ENCODE peak calls at places on chromosomes 6 and 20, in seven cellular contexts. C is GM04504, R is hippocampal formation, J is ELR, E is activated T-cell treated with anti-CD3 and anti-CD28 coated beads for 1 hour, P is foreskin fibroblast, U is COR-L47. I is an unnamed sample.

GRCh38 chr20:60062431-60063336 is 104.5 kb downstream of the CDH26 start:
- DNase-seq in P (peak), C (peak), U (no peak), J (peak), R (peak), E (no peak), I (peak)

GRCh38 chr20:5845686-5846651 is 95.8 kb downstream of the SHLD1 start:
- DNase-seq in R (no peak), E (no peak), P (peak), J (peak), C (no peak), U (peak), I (no peak)

GRCh38 chr6:82904860-82905259 is 160.8 kb downstream of the UBE3D start:
- DNase-seq in U (no peak), J (no peak), C (no peak), R (no peak), E (no peak), P (no peak), I (no peak)

GRCh38 chr20:35465976-35466375 is 10.6 kb downstream of the CEP250 start:
- DNase-seq in R (no peak), P (no peak), J (no peak), E (no peak), U (no peak), C (peak), I (no peak)

GRCh38 chr6:127515234-127515793 is 3.8 kb downstream of the MTCL3 start:
- DNase-seq in J (peak), P (peak), C (no peak), R (peak), U (peak), E (no peak), I (peak)

GRCh38 chr20:290081-290831 is at the start of gene C20orf96:
- DNase-seq in J (peak), E (peak), P (peak), C (peak), U (peak), R (peak), I (peak)

GRCh38 chr6:156699017-156699421 is 78.2 kb upstream of the ARID1B start:
- DNase-seq in P (peak), R (no peak), C (no peak), J (peak), U (no peak), E (no peak), I (no peak)

GRCh38 chr6:117485433-117485832 is 3.0 kb downstream of the DCBLD1 start:
- DNase-seq in R (no peak), U (no peak), J (no peak), C (no peak), P (no peak), E (no peak), I (no peak)

GRCh38 chr6:52576392-52577021 is 353 bp downstream of the TRAM2 start:
- DNase-seq in R (peak), U (peak), P (peak), E (peak), C (no peak), J (peak), I (peak)

GRCh38 chr6:130324657-130325056 is 41.2 kb upstream of the TMEM200A start:
- DNase-seq in P (peak), C (peak), E (no peak), J (peak), U (no peak), R (no peak), I (no peak)

GRCh38 chr6:147126618-147127022 is 77.6 kb upstream of the STXBP5 start:
- DNase-seq in E (no peak), U (no peak), C (no peak), R (no peak), J (no peak), P (no peak), I (peak)

GRCh38 chr6:153167907-153168306 is 36.8 kb upstream of the RGS17 start:
- DNase-seq in J (peak), R (no peak), U (no peak), E (no peak), P (no peak), C (peak), I (no peak)

GRCh38 chr6:140043357-140043756 is 668.9 kb upstream of the CITED2 start:
- DNase-seq in J (peak), R (no peak), P (peak), C (peak), E (no peak), U (no peak), I (peak)

GRCh38 chr20:11726021-11726420 is 191.7 kb upstream of the BTBD3 start:
- DNase-seq in J (no peak), P (no peak), U (peak), C (no peak), R (no peak), E (no peak), I (no peak)

GRCh38 chr20:45070932-45071632 is 29.8 kb downstream of the KCNS1 start:
- DNase-seq in R (no peak), C (no peak), P (peak), U (no peak), E (no peak), J (peak), I (peak)

GRCh38 chr6:122042851-122043250 is 356.6 kb upstream of the HSF2 start:
- DNase-seq in P (peak), R (no peak), C (no peak), J (no peak), E (no peak), U (no peak), I (no peak)

GRCh38 chr20:1177680-1178079 is 7.1 kb downstream of the TMEM74B start:
- DNase-seq in J (peak), E (no peak), R (no peak), C (no peak), P (peak), U (no peak), I (peak)

GRCh38 chr20:50848846-50849673 is 54.2 kb downstream of the BCAS4 start:
- DNase-seq in P (peak), C (no peak), J (no peak), E (no peak), R (no peak), U (peak), I (peak)

GRCh38 chr20:51019598-51020592 is 3.0 kb downstream of the KCNG1 start:
- DNase-seq in R (no peak), J (no peak), E (no peak), U (no peak), P (no peak), C (no peak), I (peak)

GRCh38 chr6:140071601-140072062 is 697.2 kb upstream of the CITED2 start:
- DNase-seq in P (peak), R (no peak), U (no peak), E (no peak), J (peak), C (peak), I (peak)